ENCODE peak calls at places on chromosomes 7 and 10, in nine cellular contexts. I is neuronal stem cell; W is CD4-positive, alpha-beta T cell; P is upper lobe of right lung; Y is stimulated activated CD4-positive, alpha-beta T cell treated with anti-CD3 and anti-CD28 coated beads, TNF-alpha, amount 100 ng/mL, for 24 hours; S is anterior cingulate cortex; K is activated CD4-positive, CD25-positive, alpha-beta regulatory T cell; A is transverse colon; B is heart right ventricle. C is an unnamed sample.

GRCh38 chr10:46098379-46098778 is 52.3 kb upstream of the MSMB start:
- DNase-seq in W (no peak), K (no peak), P (no peak), S (no peak), B (no peak), A (no peak), Y (no peak), I (no peak), C (no peak)

GRCh38 chr10:132027423-132027983 is 38.2 kb upstream of the JAKMIP3 start:
- DNase-seq in W (no peak), P (no peak), K (no peak), Y (no peak), A (no peak), B (no peak), I (no peak), S (no peak), C (no peak)

GRCh38 chr10:28302012-28302667 is 724 bp downstream of the MPP7 start:
- DNase-seq in A (peak), B (no peak), P (no peak), I (no peak), Y (no peak), W (no peak), K (no peak), S (no peak), C (no peak)

GRCh38 chr10:5628798-5629788 is 37.3 kb downstream of the ASB13 start:
- DNase-seq in W (no peak), K (no peak), A (no peak), S (no peak), I (no peak), P (no peak), Y (no peak), B (no peak), C (no peak)

GRCh38 chr10:103458720-103459119 is at the start of gene CALHM1:
- DNase-seq in S (no peak), I (no peak), K (no peak), B (no peak), Y (no peak), W (no peak), A (no peak), P (no peak), C (no peak)

GRCh38 chr7:80831996-80832395 is 86.9 kb downstream of the SEMA3C start:
- DNase-seq in A (no peak), W (no peak), S (no peak), I (no peak), K (no peak), Y (no peak), B (no peak), P (no peak), C (no peak)

GRCh38 chr7:158386355-158386618 is 201.3 kb downstream of the PTPRN2 start:
- DNase-seq in A (no peak), B (no peak), W (no peak), K (no peak), P (no peak), S (no peak), Y (no peak), I (no peak), C (no peak)

GRCh38 chr10:42781893-42782445 is 626 bp upstream of the BMS1 start:
- DNase-seq in S (no peak), A (peak), Y (no peak), B (no peak), W (no peak), P (no peak), K (no peak), I (no peak), C (no peak)

GRCh38 chr10:77259475-77259874 is 378.1 kb downstream of the KCNMA1 start:
- DNase-seq in S (no peak), A (no peak), K (no peak), P (no peak), Y (no peak), B (no peak), W (no peak), I (no peak), C (no peak)

GRCh38 chr7:127914693-127915092 is 116.5 kb downstream of the LRRC4 start:
- DNase-seq in K (no peak), I (no peak), B (no peak), A (no peak), P (no peak), Y (no peak), W (no peak), S (no peak), C (no peak)